ENCODE peak calls at places on chromosome 5, in five cellular contexts. A is HCT116, V is K562, N is GM12878, P is HepG2. L is an unnamed sample.

GRCh38 chr5:39187873-39188731 is 31.3 kb downstream of the FYB1 start:
- DNase-seq in A (no peak), N (no peak), P (no peak), V (no peak), L (no peak)

GRCh38 chr5:64930672-64931318 is 162.1 kb downstream of the CWC27 start:
- DNase-seq in P (no peak), N (no peak), V (no peak), A (no peak), L (no peak)

GRCh38 chr5:10595305-10595677 is 31.4 kb downstream of the ANKRD33B start:
- DNase-seq in A (no peak), V (no peak), N (no peak), P (no peak), L (no peak)

GRCh38 chr5:166370928-166371690 is 1920.3 kb upstream of the WWC1 start:
- DNase-seq in P (no peak), V (no peak), N (no peak), A (no peak), L (no peak)

GRCh38 chr5:191036-191948 is at the start of gene LRRC14B:
- DNase-seq in V (no peak), N (no peak), A (no peak), P (no peak), L (no peak)

GRCh38 chr5:143699121-143699520 is 112.8 kb upstream of the HMHB1 start:
- DNase-seq in V (no peak), N (no peak), P (no peak), A (no peak), L (no peak)

GRCh38 chr5:45454114-45454513 is 242.1 kb downstream of the HCN1 start:
- DNase-seq in V (no peak), N (no peak), A (peak; percentile 34), P (no peak), L (no peak)

GRCh38 chr5:150460781-150461180 is 11.2 kb upstream of the RPS14 start:
- DNase-seq in N (no peak), V (no peak), A (no peak), P (no peak), L (no peak)

GRCh38 chr5:14673443-14673842 is 8.9 kb downstream of the OTULIN start:
- DNase-seq in V (no peak), N (no peak), P (no peak), A (no peak), L (no peak)

GRCh38 chr5:138978085-138978484 is 103.0 kb upstream of the LRRTM2 start:
- DNase-seq in A (no peak), V (no peak), N (no peak), P (no peak), L (no peak)

GRCh38 chr5:92922231-92922967 is 658.6 kb downstream of the NR2F1-AS1 start:
- DNase-seq in V (no peak), P (peak; percentile 24), A (no peak), N (no peak), L (no peak)

GRCh38 chr5:143506881-143507552 is 103.5 kb upstream of the NR3C1 start:
- DNase-seq in V (no peak), A (no peak), N (no peak), P (peak; percentile 99), L (no peak)

GRCh38 chr5:102296229-102296817 is at the start of gene SLCO4C1:
- DNase-seq in V (peak; percentile 12), A (no peak), N (peak; percentile 57), P (peak; percentile 70), L (peak; percentile 95)

GRCh38 chr5:149939572-149939971 is 5.0 kb downstream of the PDE6A start:
- DNase-seq in V (no peak), N (no peak), A (no peak), P (no peak), L (no peak)

GRCh38 chr5:115551415-115551814 is 6.8 kb upstream of the FEM1C start:
- DNase-seq in A (no peak), N (no peak), P (no peak), V (peak; percentile 58), L (no peak)

GRCh38 chr5:154523104-154523503 is 45.1 kb upstream of the HAND1 start:
- DNase-seq in A (no peak), N (no peak), P (no peak), V (no peak), L (no peak)

GRCh38 chr5:149526855-149527590 is 24.2 kb downstream of the CSNK1A1 start:
- DNase-seq in P (no peak), N (no peak), A (no peak), V (no peak), L (no peak)

GRCh38 chr5:76626738-76627137 is 3.5 kb upstream of the F2RL2 start:
- DNase-seq in P (no peak), N (no peak), V (no peak), A (no peak), L (no peak)

GRCh38 chr5:66769839-66770617 is 173.8 kb downstream of the MAST4 start:
- DNase-seq in P (peak; percentile 5), N (no peak), V (no peak), A (no peak), L (peak; percentile 58)

GRCh38 chr5:62773460-62773859 is 194.8 kb downstream of the LRRC70 start:
- DNase-seq in V (no peak), P (no peak), A (no peak), N (no peak), L (no peak)

GRCh38 chr5:132877938-132878337 is 4.5 kb downstream of the LEAP2 start:
- DNase-seq in A (no peak), V (no peak), P (no peak), N (no peak), L (no peak)

GRCh38 chr5:153496835-153497234 is 6.4 kb downstream of the GRIA1 start:
- DNase-seq in P (no peak), A (peak; percentile 13), V (peak; percentile 13), N (no peak), L (no peak)

GRCh38 chr5:123086376-123087055 is 2.5 kb upstream of the PRDM6 start:
- DNase-seq in A (no peak), N (no peak), P (no peak), V (no peak), L (no peak)

GRCh38 chr5:157624144-157624543 is 28.1 kb downstream of the SOX30 start:
- DNase-seq in V (no peak), A (no peak), P (no peak), N (no peak), L (no peak)

GRCh38 chr5:152106571-152106970 is 181.9 kb upstream of the GLRA1 start:
- DNase-seq in A (no peak), P (no peak), V (no peak), N (no peak), L (no peak)

GRCh38 chr5:138805096-138805495 is 51.9 kb downstream of the CTNNA1 start:
- DNase-seq in A (no peak), N (no peak), P (no peak), V (no peak), L (no peak)

GRCh38 chr5:142201471-142201887 is 92.9 kb downstream of the NDFIP1 start:
- DNase-seq in A (peak; percentile 24), N (no peak), V (no peak), P (no peak), L (no peak)

GRCh38 chr5:8188874-8189588 is 320.1 kb downstream of the MTRR start:
- DNase-seq in P (no peak), N (no peak), V (no peak), A (no peak), L (no peak)

GRCh38 chr5:8184455-8185063 is 315.6 kb downstream of the MTRR start:
- DNase-seq in P (peak; percentile 20), N (no peak), V (peak; percentile 76), A (no peak), L (peak; percentile 50)
- TF ChIP-seq ZNF274 in P (no peak), N (no peak), V (no peak), A (no peak), L (no peak)

DNA sequence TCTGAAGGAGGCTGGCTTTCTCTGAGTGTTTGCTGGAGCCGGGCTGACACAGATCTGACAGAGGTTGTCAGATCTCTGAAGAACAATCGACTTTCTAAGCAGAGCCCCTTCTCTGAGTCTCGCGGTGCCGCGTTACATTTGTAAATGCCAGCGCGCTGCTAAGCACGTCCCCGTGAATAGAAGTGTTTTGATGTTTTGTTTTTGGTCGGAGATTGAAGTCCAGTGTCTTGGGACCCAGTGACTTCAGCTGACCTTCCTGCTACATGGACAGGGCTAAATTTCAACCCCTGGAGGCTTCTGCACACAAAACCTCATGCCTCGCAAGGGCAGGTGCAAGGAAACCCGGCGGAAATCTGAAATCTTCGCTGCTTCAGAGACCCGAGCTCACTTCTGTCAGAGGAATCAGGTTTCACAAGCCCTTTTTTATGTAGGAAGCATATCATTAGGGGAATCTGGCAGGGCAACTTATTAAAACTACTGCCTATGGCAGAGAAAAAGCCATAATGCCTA is 27.2 kb downstream of the NEUROG1 start:
- DNase-seq in N (no peak), P (no peak), V (no peak), A (no peak), L (no peak)
- H2AFZ ChIP-seq in N (no peak overlapping the region), P (peak overlapping the region; percentile 43), V (no peak overlapping the region), A (no peak overlapping the region), L (no peak overlapping the region)

GRCh38 chr5:175712313-175712680 is 54.4 kb downstream of the HRH2 start:
- DNase-seq in N (no peak), A (no peak), P (no peak), V (no peak), L (no peak)

GRCh38 chr5:175709276-175709781 is 51.5 kb downstream of the HRH2 start:
- DNase-seq in V (no peak), A (no peak), N (no peak), P (no peak), L (no peak)

GRCh38 chr5:175711472-175712312 is 53.8 kb downstream of the HRH2 start:
- DNase-seq in N (no peak), P (no peak), V (no peak), A (no peak), L (no peak)

GRCh38 chr5:175711031-175711430 is 53.2 kb downstream of the HRH2 start:
- DNase-seq in V (no peak), N (no peak), P (no peak), A (no peak), L (no peak)

DNA sequence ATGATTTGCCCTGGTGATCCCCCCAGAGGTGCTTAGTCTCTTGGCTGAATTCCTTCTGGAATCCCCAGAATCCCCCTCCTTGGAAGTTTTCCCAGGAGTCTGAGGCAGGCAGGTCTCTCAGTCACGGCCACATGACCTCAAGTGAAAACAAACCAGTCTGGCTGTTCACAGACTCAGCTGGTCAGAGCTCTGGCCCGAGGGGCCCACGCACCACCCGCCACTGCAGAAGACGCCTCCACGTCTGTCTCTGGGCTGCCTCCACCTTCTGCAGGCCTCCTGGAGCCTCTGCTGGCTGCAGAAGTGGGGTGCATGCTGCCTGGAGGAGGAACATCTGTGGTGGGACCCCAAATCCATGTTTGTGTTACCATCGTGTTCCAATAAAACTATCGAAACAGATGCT is 52.5 kb downstream of the HRH2 start:
- DNase-seq in A (no peak), V (no peak), N (no peak), P (no peak), L (no peak)
- TF ChIP-seq ZNF274 in A (no peak), V (no peak), N (no peak), P (no peak), L (no peak)

DNA sequence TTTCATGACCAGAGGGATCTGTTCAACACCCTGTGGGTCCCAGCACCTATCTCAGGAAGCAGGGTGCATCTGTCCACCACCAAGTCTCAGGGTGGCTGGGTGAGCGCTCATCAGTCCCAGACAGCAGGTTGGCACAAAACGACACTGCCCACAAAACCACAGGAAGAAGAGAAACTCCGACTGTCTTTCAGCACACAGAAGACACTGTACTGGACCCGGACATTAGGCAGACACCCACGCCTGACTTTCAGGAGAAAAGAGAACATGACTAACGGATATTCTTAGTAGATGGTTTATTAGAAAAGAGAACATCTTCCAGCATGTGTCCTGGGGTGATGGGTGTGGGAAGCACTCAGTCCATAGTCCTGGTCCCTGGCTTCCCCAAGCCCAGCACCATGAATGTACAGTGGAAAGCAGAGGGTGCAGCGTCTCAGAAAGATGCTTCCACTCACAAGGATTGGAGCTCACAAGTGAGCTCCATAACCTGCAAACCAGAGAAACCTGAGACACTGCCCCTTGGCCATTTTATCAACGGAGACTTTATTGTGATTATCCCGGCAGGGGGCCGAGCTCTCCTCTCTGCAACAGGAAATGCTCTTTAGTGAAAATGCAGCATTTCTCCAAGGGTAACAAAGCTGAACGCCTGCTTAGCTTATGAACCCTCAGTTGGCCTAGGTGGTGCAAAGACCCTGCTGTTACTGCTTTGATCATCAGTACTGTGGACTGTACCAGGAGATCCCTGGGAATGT is 35.8 kb upstream of the LCP2 start:
- DNase-seq in V (no peak), A (no peak), N (peak; percentile 79), P (no peak), L (peak; percentile 67)
- H2AFZ ChIP-seq in V (peak overlapping the region; percentile 3), A (no peak overlapping the region), N (peak overlapping the region; percentile 28), P (no peak overlapping the region), L (no peak overlapping the region)

L was measured in H1.